ENCODE peak calls at places on chromosomes 13 and 19, in four cellular contexts. One of them, this sample, is unnamed.

GRCh38 chr13:59043016-59043415 is 1120.7 kb downstream of the DIAPH3 start:
- DNase-seq in mucosa of descending colon: no peak
- DNase-seq in RWPE2: no peak
- DNase-seq in keratinocyte: no peak
- DNase-seq in this sample: no peak

GRCh38 chr19:12314553-12314952 is 18.9 kb downstream of the ZNF563 start:
- DNase-seq in mucosa of descending colon: no peak
- DNase-seq in RWPE2: no peak
- DNase-seq in keratinocyte: no peak
- DNase-seq in this sample: peak

GRCh38 chr19:31902821-31903220 is 442.6 kb upstream of the ZNF507 start:
- DNase-seq in mucosa of descending colon: no peak
- DNase-seq in RWPE2: no peak
- DNase-seq in keratinocyte: no peak
- DNase-seq in this sample: no peak

GRCh38 chr13:19181621-19182485 is at the start of gene TUBA3C:
- DNase-seq in mucosa of descending colon: no peak
- DNase-seq in RWPE2: no peak
- DNase-seq in keratinocyte: no peak
- DNase-seq in this sample: peak

GRCh38 chr19:782195-783043 is 14.8 kb upstream of the PTBP1 start:
- DNase-seq in mucosa of descending colon: no peak
- DNase-seq in RWPE2: no peak
- DNase-seq in keratinocyte: no peak
- DNase-seq in this sample: no peak

GRCh38 chr13:40306817-40307216 is 359.6 kb downstream of the FOXO1 start:
- DNase-seq in mucosa of descending colon: no peak
- DNase-seq in RWPE2: no peak
- DNase-seq in keratinocyte: no peak
- DNase-seq in this sample: no peak

GRCh38 chr13:32581177-32581786 is 5.0 kb upstream of the PDS5B start:
- DNase-seq in mucosa of descending colon: no peak
- DNase-seq in RWPE2: no peak
- DNase-seq in keratinocyte: no peak
- DNase-seq in this sample: no peak

GRCh38 chr13:110507678-110508381 is 53.7 kb downstream of the RAB20 start:
- DNase-seq in mucosa of descending colon: peak
- DNase-seq in RWPE2: no peak
- DNase-seq in keratinocyte: no peak
- DNase-seq in this sample: no peak

GRCh38 chr19:46032597-46033025 is 8.2 kb downstream of the IGFL4 start:
- DNase-seq in mucosa of descending colon: no peak
- DNase-seq in RWPE2: no peak
- DNase-seq in keratinocyte: no peak
- DNase-seq in this sample: peak

GRCh38 chr13:25733061-25733491 is 318.7 kb downstream of the SHISA2 start:
- DNase-seq in mucosa of descending colon: no peak
- DNase-seq in RWPE2: no peak
- DNase-seq in keratinocyte: peak
- DNase-seq in this sample: no peak

GRCh38 chr19:47589824-47590223 is 16.9 kb upstream of the ZNF541 start:
- DNase-seq in mucosa of descending colon: no peak
- DNase-seq in RWPE2: no peak
- DNase-seq in keratinocyte: no peak
- DNase-seq in this sample: no peak

GRCh38 chr19:43905897-43906296 is 29.2 kb downstream of the ZNF45 start:
- DNase-seq in mucosa of descending colon: no peak
- DNase-seq in RWPE2: no peak
- DNase-seq in keratinocyte: no peak
- DNase-seq in this sample: no peak

GRCh38 chr13:89066868-89067466 is 1395.8 kb downstream of the SLITRK5 start:
- DNase-seq in mucosa of descending colon: no peak
- DNase-seq in RWPE2: no peak
- DNase-seq in keratinocyte: peak
- DNase-seq in this sample: no peak

GRCh38 chr13:113176822-113177221 is 18.4 kb downstream of the PROZ start:
- DNase-seq in mucosa of descending colon: no peak
- DNase-seq in RWPE2: no peak
- DNase-seq in keratinocyte: no peak
- DNase-seq in this sample: peak

DNA sequence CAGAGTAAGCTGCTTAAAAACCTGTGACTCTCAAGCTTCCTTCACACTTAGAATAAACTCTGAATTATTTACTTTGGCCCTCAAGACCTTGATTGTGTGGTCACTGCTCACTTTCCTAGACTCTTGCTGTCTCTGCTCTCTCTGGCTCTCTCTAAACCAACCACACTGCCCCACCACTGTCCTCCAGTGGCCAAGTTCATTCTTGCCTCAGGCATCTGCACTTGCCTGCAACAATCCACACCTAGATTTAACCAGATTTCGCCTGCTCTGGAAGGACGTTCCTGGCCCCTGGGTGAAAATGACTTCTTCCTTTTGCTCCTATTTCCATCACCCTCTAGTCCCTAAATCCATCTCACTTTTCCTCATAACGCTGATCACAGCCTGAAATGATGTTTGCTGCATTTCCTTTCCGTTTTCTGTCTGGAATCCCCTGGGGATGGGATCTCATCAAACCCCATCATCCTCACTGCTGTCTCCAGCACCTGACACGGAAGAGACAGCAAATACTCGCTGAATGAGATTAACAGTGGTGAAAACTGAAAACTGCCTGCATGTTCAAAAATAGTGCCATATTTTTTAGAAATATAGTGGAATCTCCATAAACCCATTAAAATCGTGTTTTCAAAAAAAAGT is 232.6 kb downstream of the UQCRFS1 start:
- DNase-seq in mucosa of descending colon: no peak
- DNase-seq in RWPE2: no peak
- DNase-seq in keratinocyte: no peak
- DNase-seq in this sample: no peak
- TF ChIP-seq CTCF in mucosa of descending colon: no peak
- TF ChIP-seq CTCF in RWPE2: no peak
- TF ChIP-seq CTCF in keratinocyte: no peak
- TF ChIP-seq CTCF in this sample: peak

GRCh38 chr19:38900220-38900629 is 456 bp downstream of the NFKBIB start:
- DNase-seq in mucosa of descending colon: no peak
- DNase-seq in RWPE2: no peak
- DNase-seq in keratinocyte: no peak
- DNase-seq in this sample: no peak
- TF ChIP-seq CTCF in mucosa of descending colon: no peak
- TF ChIP-seq CTCF in RWPE2: no peak
- TF ChIP-seq CTCF in keratinocyte: no peak
- TF ChIP-seq CTCF in this sample: no peak

DNA sequence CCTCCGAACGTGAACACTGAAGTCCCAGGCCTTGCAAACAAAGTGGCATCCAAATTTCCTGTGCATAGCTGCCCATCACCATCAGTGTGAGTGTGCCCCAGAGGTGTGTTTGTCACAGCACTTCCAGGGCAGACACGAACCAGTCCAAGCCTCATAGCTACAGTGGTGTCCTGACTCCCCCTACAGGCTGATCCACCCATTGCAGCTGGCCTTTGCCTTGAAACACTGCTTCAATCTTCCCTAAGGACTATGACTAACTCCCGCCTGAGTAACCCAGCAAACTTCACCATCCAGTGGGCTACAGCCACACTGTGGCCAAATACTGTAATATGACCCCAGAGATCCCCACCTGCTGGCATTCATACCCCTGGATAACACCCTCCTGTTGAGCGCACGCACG is 3.9 kb downstream of the ZNF266 start:
- DNase-seq in mucosa of descending colon: no peak
- DNase-seq in RWPE2: no peak
- DNase-seq in keratinocyte: peak
- DNase-seq in this sample: no peak
- TF ChIP-seq CTCF in mucosa of descending colon: peak
- TF ChIP-seq CTCF in RWPE2: peak
- TF ChIP-seq CTCF in keratinocyte: peak
- TF ChIP-seq CTCF in this sample: peak

GRCh38 chr19:13579388-13580060 is 73.2 kb upstream of the CACNA1A start:
- DNase-seq in mucosa of descending colon: no peak
- DNase-seq in RWPE2: no peak
- DNase-seq in keratinocyte: no peak
- DNase-seq in this sample: no peak
- TF ChIP-seq CTCF in mucosa of descending colon: no peak
- TF ChIP-seq CTCF in RWPE2: no peak
- TF ChIP-seq CTCF in keratinocyte: no peak
- TF ChIP-seq CTCF in this sample: no peak

GRCh38 chr19:58091251-58091995 is 6.6 kb downstream of the ZSCAN18 start:
- DNase-seq in mucosa of descending colon: no peak
- DNase-seq in RWPE2: no peak
- DNase-seq in keratinocyte: no peak
- DNase-seq in this sample: no peak
- TF ChIP-seq CTCF in mucosa of descending colon: no peak
- TF ChIP-seq CTCF in RWPE2: no peak
- TF ChIP-seq CTCF in keratinocyte: no peak
- TF ChIP-seq CTCF in this sample: no peak

DNA sequence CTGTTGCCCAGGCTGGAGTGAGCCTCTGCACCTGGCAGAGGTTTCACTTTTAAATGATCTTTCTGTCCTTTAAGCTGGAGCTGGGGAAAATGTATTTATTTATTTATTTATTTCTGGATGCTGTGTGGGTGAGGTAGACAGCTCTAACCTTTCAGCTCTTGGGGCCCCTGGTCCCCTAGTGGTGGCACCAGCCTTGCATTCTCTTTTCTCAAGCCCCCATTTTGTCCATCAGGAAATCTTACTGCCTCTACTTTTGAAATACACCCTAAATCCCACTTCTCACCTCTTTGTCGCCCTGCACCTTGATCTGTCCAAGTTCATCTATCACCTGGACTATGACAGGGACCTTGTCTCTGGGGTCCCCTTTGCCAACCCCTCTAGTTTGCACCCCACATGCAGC is 2.1 kb upstream of the B9D2 start:
- DNase-seq in mucosa of descending colon: no peak
- DNase-seq in RWPE2: no peak
- DNase-seq in keratinocyte: no peak
- DNase-seq in this sample: no peak
- TF ChIP-seq CTCF in mucosa of descending colon: no peak
- TF ChIP-seq CTCF in RWPE2: no peak
- TF ChIP-seq CTCF in keratinocyte: peak
- TF ChIP-seq CTCF in this sample: no peak

DNA sequence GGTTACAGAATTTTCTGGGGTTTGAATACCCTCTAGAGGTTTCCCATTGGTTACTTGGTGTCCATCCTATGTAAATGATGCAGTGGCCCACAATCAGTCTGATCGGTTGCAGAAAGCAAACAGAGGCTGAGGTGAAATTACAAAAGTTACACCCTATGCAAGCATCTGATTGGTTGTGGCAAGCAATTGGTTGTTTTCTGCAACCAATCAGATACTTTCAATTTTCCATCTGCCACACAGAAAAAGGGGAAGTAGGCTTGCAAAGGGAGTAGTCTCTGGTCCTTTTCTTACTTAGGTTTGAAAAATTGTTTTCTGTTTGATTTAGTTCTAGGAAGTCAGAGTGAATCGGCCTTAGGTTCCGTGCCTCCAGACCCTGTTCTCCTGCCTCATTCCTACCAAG is 93.1 kb downstream of the WTIP start:
- DNase-seq in mucosa of descending colon: no peak
- DNase-seq in RWPE2: no peak
- DNase-seq in keratinocyte: no peak
- DNase-seq in this sample: no peak
- TF ChIP-seq CTCF in mucosa of descending colon: no peak
- TF ChIP-seq CTCF in RWPE2: no peak
- TF ChIP-seq CTCF in keratinocyte: no peak
- TF ChIP-seq CTCF in this sample: no peak

GRCh38 chr13:44848956-44849748 is 140.1 kb downstream of the NUFIP1 start:
- DNase-seq in mucosa of descending colon: no peak
- DNase-seq in RWPE2: no peak
- DNase-seq in keratinocyte: no peak
- DNase-seq in this sample: no peak
- TF ChIP-seq CTCF in mucosa of descending colon: no peak
- TF ChIP-seq CTCF in RWPE2: no peak
- TF ChIP-seq CTCF in keratinocyte: no peak
- TF ChIP-seq CTCF in this sample: no peak

This sample was measured in osteocyte.